ENCODE peak calls at places on chromosomes 3 and 15, in eight cellular contexts. One of them, this sample, is unnamed.

GRCh38 chr3:164278550-164278949 is 799.7 kb downstream of the SI start:
- DNase-seq in cardiac fibroblast: no peak
- DNase-seq in pancreas: no peak
- DNase-seq in heart left ventricle: no peak
- DNase-seq in PC-3: no peak
- DNase-seq in nephron progenitor cell: no peak
- DNase-seq in Calu3: no peak
- DNase-seq in kidney: no peak
- DNase-seq in this sample: peak

GRCh38 chr3:185341616-185342457 is 21.1 kb upstream of the MAP3K13 start:
- DNase-seq in cardiac fibroblast: no peak
- DNase-seq in PC-3: peak
- DNase-seq in kidney: no peak
- DNase-seq in nephron progenitor cell: no peak
- DNase-seq in Calu3: no peak
- DNase-seq in heart left ventricle: no peak
- DNase-seq in pancreas: no peak
- DNase-seq in this sample: no peak

GRCh38 chr3:144415492-144415891 is 443.9 kb downstream of the DIPK2A start:
- DNase-seq in pancreas: no peak
- DNase-seq in nephron progenitor cell: no peak
- DNase-seq in Calu3: no peak
- DNase-seq in PC-3: no peak
- DNase-seq in cardiac fibroblast: no peak
- DNase-seq in kidney: no peak
- DNase-seq in heart left ventricle: no peak
- DNase-seq in this sample: no peak

GRCh38 chr3:172675371-172676193 is 35.3 kb downstream of the NCEH1 start:
- DNase-seq in heart left ventricle: no peak
- DNase-seq in pancreas: no peak
- DNase-seq in nephron progenitor cell: peak
- DNase-seq in Calu3: peak
- DNase-seq in cardiac fibroblast: peak
- DNase-seq in kidney: no peak
- DNase-seq in PC-3: peak
- DNase-seq in this sample: no peak

GRCh38 chr15:28944286-28944685 is 58.5 kb downstream of the APBA2 start:
- DNase-seq in cardiac fibroblast: no peak
- DNase-seq in heart left ventricle: no peak
- DNase-seq in kidney: no peak
- DNase-seq in nephron progenitor cell: no peak
- DNase-seq in PC-3: no peak
- DNase-seq in pancreas: no peak
- DNase-seq in Calu3: no peak
- DNase-seq in this sample: no peak

GRCh38 chr3:33218072-33218445 is 551 bp downstream of the SUSD5 start:
- DNase-seq in Calu3: no peak
- DNase-seq in heart left ventricle: no peak
- DNase-seq in nephron progenitor cell: peak
- DNase-seq in cardiac fibroblast: peak
- DNase-seq in pancreas: no peak
- DNase-seq in PC-3: no peak
- DNase-seq in kidney: no peak
- DNase-seq in this sample: no peak

GRCh38 chr3:163476179-163476578 is 1602.1 kb downstream of the SI start:
- DNase-seq in PC-3: peak
- DNase-seq in kidney: no peak
- DNase-seq in nephron progenitor cell: no peak
- DNase-seq in cardiac fibroblast: peak
- DNase-seq in heart left ventricle: no peak
- DNase-seq in pancreas: no peak
- DNase-seq in Calu3: peak
- DNase-seq in this sample: no peak

GRCh38 chr3:31432897-31433678 is 99.6 kb upstream of the STT3B start:
- DNase-seq in heart left ventricle: no peak
- DNase-seq in PC-3: no peak
- DNase-seq in pancreas: no peak
- DNase-seq in Calu3: no peak
- DNase-seq in nephron progenitor cell: no peak
- DNase-seq in kidney: no peak
- DNase-seq in cardiac fibroblast: peak
- DNase-seq in this sample: no peak

GRCh38 chr3:144189044-144189443 is 217.4 kb downstream of the DIPK2A start:
- DNase-seq in pancreas: no peak
- DNase-seq in nephron progenitor cell: no peak
- DNase-seq in heart left ventricle: no peak
- DNase-seq in kidney: no peak
- DNase-seq in cardiac fibroblast: no peak
- DNase-seq in Calu3: no peak
- DNase-seq in PC-3: peak
- DNase-seq in this sample: no peak

GRCh38 chr15:70356919-70357318 is 259.2 kb upstream of the TLE3 start:
- DNase-seq in pancreas: no peak
- DNase-seq in heart left ventricle: no peak
- DNase-seq in Calu3: no peak
- DNase-seq in nephron progenitor cell: no peak
- DNase-seq in cardiac fibroblast: no peak
- DNase-seq in PC-3: peak
- DNase-seq in kidney: no peak
- DNase-seq in this sample: no peak

GRCh38 chr15:41990243-41990605 is 17.9 kb upstream of the EHD4 start:
- DNase-seq in pancreas: no peak
- DNase-seq in kidney: no peak
- DNase-seq in nephron progenitor cell: no peak
- DNase-seq in PC-3: no peak
- DNase-seq in cardiac fibroblast: no peak
- DNase-seq in heart left ventricle: no peak
- DNase-seq in Calu3: no peak
- DNase-seq in this sample: no peak

GRCh38 chr3:172354931-172355499 is 93.2 kb downstream of the GHSR start:
- DNase-seq in Calu3: no peak
- DNase-seq in cardiac fibroblast: no peak
- DNase-seq in nephron progenitor cell: no peak
- DNase-seq in kidney: no peak
- DNase-seq in PC-3: no peak
- DNase-seq in heart left ventricle: no peak
- DNase-seq in pancreas: no peak
- DNase-seq in this sample: no peak

GRCh38 chr3:19216669-19217337 is 68.5 kb downstream of the KCNH8 start:
- DNase-seq in kidney: peak
- DNase-seq in nephron progenitor cell: no peak
- DNase-seq in pancreas: peak
- DNase-seq in Calu3: peak
- DNase-seq in heart left ventricle: peak
- DNase-seq in cardiac fibroblast: peak
- DNase-seq in PC-3: no peak
- DNase-seq in this sample: no peak

GRCh38 chr15:44315773-44316465 is 27.4 kb downstream of the GOLM2 start:
- DNase-seq in Calu3: no peak
- DNase-seq in pancreas: no peak
- DNase-seq in PC-3: no peak
- DNase-seq in kidney: no peak
- DNase-seq in heart left ventricle: no peak
- DNase-seq in cardiac fibroblast: no peak
- DNase-seq in nephron progenitor cell: no peak
- DNase-seq in this sample: no peak

GRCh38 chr15:44314512-44314911 is 26.0 kb downstream of the GOLM2 start:
- DNase-seq in kidney: no peak
- DNase-seq in heart left ventricle: no peak
- DNase-seq in Calu3: no peak
- DNase-seq in PC-3: no peak
- DNase-seq in pancreas: no peak
- DNase-seq in cardiac fibroblast: no peak
- DNase-seq in nephron progenitor cell: no peak
- DNase-seq in this sample: no peak

GRCh38 chr15:44317423-44317822 is 28.9 kb downstream of the GOLM2 start:
- DNase-seq in kidney: no peak
- DNase-seq in cardiac fibroblast: no peak
- DNase-seq in heart left ventricle: no peak
- DNase-seq in PC-3: no peak
- DNase-seq in Calu3: no peak
- DNase-seq in pancreas: no peak
- DNase-seq in nephron progenitor cell: no peak
- DNase-seq in this sample: no peak

GRCh38 chr15:44315164-44315563 is 26.6 kb downstream of the GOLM2 start:
- DNase-seq in PC-3: no peak
- DNase-seq in cardiac fibroblast: no peak
- DNase-seq in pancreas: no peak
- DNase-seq in heart left ventricle: no peak
- DNase-seq in Calu3: no peak
- DNase-seq in nephron progenitor cell: no peak
- DNase-seq in kidney: no peak
- DNase-seq in this sample: no peak

DNA sequence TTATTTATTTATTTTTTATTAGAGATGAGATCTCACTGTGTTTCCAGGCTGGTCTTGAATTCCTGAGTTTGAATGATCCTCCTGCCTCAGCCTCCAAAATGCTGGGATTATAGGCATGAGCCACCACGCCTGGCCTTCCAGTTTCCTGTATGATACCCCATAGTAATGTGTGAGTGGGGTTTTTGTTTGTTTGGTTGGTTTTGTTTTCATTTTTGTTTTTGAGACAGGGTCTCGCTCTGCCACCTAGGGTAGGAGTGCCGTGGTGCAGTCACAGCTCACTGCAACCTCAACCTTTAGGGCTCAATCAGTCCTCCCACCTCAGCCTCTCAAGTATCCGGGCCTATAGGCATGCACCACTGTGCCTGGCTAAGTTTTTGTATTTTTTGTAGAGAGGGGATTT is 30.9 kb downstream of the GOLM2 start:
- DNase-seq in Calu3: no peak
- DNase-seq in cardiac fibroblast: no peak
- DNase-seq in heart left ventricle: no peak
- DNase-seq in pancreas: no peak
- DNase-seq in kidney: no peak
- DNase-seq in nephron progenitor cell: no peak
- DNase-seq in PC-3: no peak
- DNase-seq in this sample: no peak
- TF ChIP-seq CTCF in Calu3: no peak
- TF ChIP-seq CTCF in cardiac fibroblast: no peak
- TF ChIP-seq CTCF in heart left ventricle: no peak
- TF ChIP-seq CTCF in pancreas: no peak
- TF ChIP-seq CTCF in kidney: no peak
- TF ChIP-seq CTCF in nephron progenitor cell: no peak
- TF ChIP-seq CTCF in PC-3: peak
- TF ChIP-seq CTCF in this sample: no peak

GRCh38 chr15:58771621-58772235 is 626 bp downstream of the MINDY2 start:
- DNase-seq in PC-3: peak
- DNase-seq in Calu3: peak
- DNase-seq in heart left ventricle: peak
- DNase-seq in kidney: peak
- DNase-seq in pancreas: peak
- DNase-seq in cardiac fibroblast: peak
- DNase-seq in nephron progenitor cell: peak
- DNase-seq in this sample: no peak
- TF ChIP-seq CTCF in PC-3: no peak
- TF ChIP-seq CTCF in Calu3: no peak
- TF ChIP-seq CTCF in heart left ventricle: no peak
- TF ChIP-seq CTCF in kidney: no peak
- TF ChIP-seq CTCF in pancreas: no peak
- TF ChIP-seq CTCF in cardiac fibroblast: no peak
- TF ChIP-seq CTCF in nephron progenitor cell: no peak
- TF ChIP-seq CTCF in this sample: peak

GRCh38 chr3:40437893-40438292 is 19.2 kb upstream of the RPL14 start:
- DNase-seq in Calu3: no peak
- DNase-seq in pancreas: no peak
- DNase-seq in cardiac fibroblast: no peak
- DNase-seq in heart left ventricle: no peak
- DNase-seq in kidney: no peak
- DNase-seq in nephron progenitor cell: no peak
- DNase-seq in PC-3: no peak
- DNase-seq in this sample: no peak

GRCh38 chr3:40427045-40427669 is 30.0 kb upstream of the RPL14 start:
- DNase-seq in cardiac fibroblast: no peak
- DNase-seq in nephron progenitor cell: no peak
- DNase-seq in pancreas: no peak
- DNase-seq in heart left ventricle: no peak
- DNase-seq in kidney: no peak
- DNase-seq in PC-3: no peak
- DNase-seq in Calu3: no peak
- DNase-seq in this sample: no peak

DNA sequence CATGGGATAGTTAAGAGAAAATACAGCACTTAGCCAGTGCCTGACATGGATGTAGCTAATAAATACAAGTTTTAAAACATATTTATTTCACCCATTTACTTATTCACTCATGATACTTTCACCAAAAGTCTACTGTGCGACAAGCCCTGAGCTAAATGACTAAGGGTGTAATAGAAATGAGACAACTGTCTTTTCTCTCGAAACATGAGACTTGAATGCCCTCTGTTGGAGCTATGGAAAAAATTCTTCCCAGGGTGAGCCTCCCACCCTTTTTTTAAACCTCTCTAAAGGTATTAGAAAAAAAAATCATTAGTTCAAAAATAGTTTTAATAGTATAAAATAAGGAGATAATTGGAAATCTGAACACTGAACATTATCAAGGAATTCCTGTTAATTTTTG is 24.3 kb upstream of the RPL14 start:
- DNase-seq in pancreas: no peak
- DNase-seq in Calu3: no peak
- DNase-seq in heart left ventricle: no peak
- DNase-seq in nephron progenitor cell: no peak
- DNase-seq in kidney: no peak
- DNase-seq in PC-3: peak
- DNase-seq in cardiac fibroblast: no peak
- DNase-seq in this sample: no peak
- TF ChIP-seq CTCF in pancreas: no peak
- TF ChIP-seq CTCF in Calu3: no peak
- TF ChIP-seq CTCF in heart left ventricle: no peak
- TF ChIP-seq CTCF in nephron progenitor cell: no peak
- TF ChIP-seq CTCF in kidney: no peak
- TF ChIP-seq CTCF in PC-3: peak
- TF ChIP-seq CTCF in cardiac fibroblast: no peak
- TF ChIP-seq CTCF in this sample: peak

DNA sequence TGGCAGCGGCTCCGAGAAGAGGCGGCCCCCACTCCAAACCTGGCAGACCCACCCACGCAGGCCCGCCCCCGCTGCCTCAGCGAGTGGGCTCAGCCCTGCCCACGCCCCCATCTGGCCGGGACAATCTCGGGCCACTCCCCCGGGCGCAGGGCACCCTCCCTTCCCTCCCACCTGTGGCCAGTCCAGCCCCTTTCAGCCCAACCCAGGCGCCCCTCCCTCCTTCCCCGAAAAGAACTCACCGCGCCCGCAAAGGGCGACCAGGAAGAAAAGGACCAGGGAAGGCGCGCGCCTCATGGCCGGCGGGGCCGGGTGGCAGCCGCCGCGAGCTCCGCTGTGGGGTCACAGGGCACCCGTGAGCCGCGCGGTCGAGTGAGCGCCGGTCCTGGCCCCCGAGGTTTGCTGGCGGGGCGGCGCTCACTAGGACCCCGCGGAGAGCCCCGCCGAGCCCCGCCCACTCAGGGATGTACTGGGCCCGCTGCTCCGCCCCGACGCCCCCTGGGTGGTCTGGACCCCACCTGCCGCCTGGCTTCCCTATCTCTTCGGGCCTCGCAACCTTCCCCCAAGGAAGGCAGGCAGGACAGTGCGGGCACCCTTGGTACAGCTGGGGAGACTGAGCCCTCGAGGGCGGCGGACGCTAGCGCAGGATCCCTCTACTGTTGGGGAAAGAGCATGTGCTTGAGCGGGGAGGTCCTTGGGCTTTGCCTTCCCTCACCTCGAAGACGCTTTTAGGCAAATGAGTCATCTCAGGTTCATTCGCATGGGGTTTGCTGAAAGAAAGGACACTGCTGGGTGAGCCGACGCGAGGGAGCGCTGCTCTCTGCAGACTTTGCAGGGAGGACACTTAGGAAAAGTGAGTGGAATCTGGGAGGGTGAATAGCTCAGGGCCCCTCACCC is at the start of gene CHRNB4:
- DNase-seq in heart left ventricle: no peak
- DNase-seq in nephron progenitor cell: peak
- DNase-seq in kidney: peak
- DNase-seq in Calu3: peak
- DNase-seq in cardiac fibroblast: peak
- DNase-seq in pancreas: no peak
- DNase-seq in PC-3: no peak
- DNase-seq in this sample: no peak
- TF ChIP-seq CTCF in heart left ventricle: no peak
- TF ChIP-seq CTCF in nephron progenitor cell: no peak
- TF ChIP-seq CTCF in kidney: no peak
- TF ChIP-seq CTCF in Calu3: no peak
- TF ChIP-seq CTCF in cardiac fibroblast: no peak
- TF ChIP-seq CTCF in pancreas: no peak
- TF ChIP-seq CTCF in PC-3: no peak
- TF ChIP-seq CTCF in this sample: peak